ENCODE peak calls at places on chromosome 16, in seven cellular contexts. W is ascending aorta, L is A673, D is upper lobe of right lung, M is ovary, Y is stomach, V is tibial nerve. X is an unnamed sample.

GRCh38 chr16:19138601-19139000 is 24.8 kb downstream of the ITPRIPL2 start:
- DNase-seq in W (no peak), L (peak; percentile 67), D (no peak), M (no peak), Y (peak; percentile 45), V (peak; percentile 57), X (peak; percentile 84)

GRCh38 chr16:68335175-68335574 is 24.4 kb downstream of the PRMT7 start:
- DNase-seq in W (no peak), L (no peak), D (no peak), M (no peak), Y (no peak), V (no peak), X (no peak)

GRCh38 chr16:18841833-18842525 is 40.6 kb upstream of the ARL6IP1 start:
- DNase-seq in W (no peak), L (peak; percentile 24), D (no peak), M (no peak), Y (no peak), V (no peak), X (no peak)

GRCh38 chr16:1331712-1332617 is 1.5 kb upstream of the BAIAP3 start:
- DNase-seq in W (peak; percentile 30), L (no peak), D (peak; percentile 80), M (no peak), Y (peak; percentile 73), V (no peak), X (peak; percentile 78)

GRCh38 chr16:56636616-56637413 is 1.7 kb upstream of the MT1A start:
- DNase-seq in W (no peak), L (no peak), D (no peak), M (no peak), Y (no peak), V (no peak), X (no peak)

GRCh38 chr16:23254338-23254737 is 47.8 kb upstream of the SCNN1B start:
- DNase-seq in W (no peak), L (no peak), D (no peak), M (no peak), Y (no peak), V (no peak), X (no peak)

GRCh38 chr16:85612191-85612800 is 826 bp upstream of the GSE1 start:
- DNase-seq in W (peak; percentile 37), L (peak; percentile 85), D (peak; percentile 95), M (peak; percentile 70), Y (peak; percentile 88), V (peak; percentile 44), X (peak; percentile 88)

GRCh38 chr16:56264609-56264972 is 73.3 kb downstream of the GNAO1 start:
- DNase-seq in W (no peak), L (no peak), D (no peak), M (no peak), Y (no peak), V (no peak), X (no peak)

GRCh38 chr16:15951852-15952251 is 2.4 kb downstream of the ABCC1 start:
- DNase-seq in W (no peak), L (no peak), D (no peak), M (no peak), Y (no peak), V (no peak), X (no peak)
- H3K4me3 ChIP-seq in W (peak overlapping the region; percentile 74), L (no peak overlapping the region), D (no peak overlapping the region), M (no peak overlapping the region), Y (peak overlapping the region; percentile 89), V (no peak overlapping the region), X (no peak overlapping the region)

GRCh38 chr16:53717577-53717976 is 13.6 kb downstream of the FTO start:
- DNase-seq in W (no peak), L (no peak), D (no peak), M (no peak), Y (no peak), V (no peak), X (no peak)
- H3K4me1 ChIP-seq in W (no peaks in the 10 kb centered on the region), L (peaks cover 32% of the 10 kb centered on the region), D (peaks cover 10% of the 10 kb centered on the region), M (peaks cover 2% of the 10 kb centered on the region), Y (peaks cover 25% of the 10 kb centered on the region), V (no peaks in the 10 kb centered on the region), X (no peaks in the 10 kb centered on the region)

DNA sequence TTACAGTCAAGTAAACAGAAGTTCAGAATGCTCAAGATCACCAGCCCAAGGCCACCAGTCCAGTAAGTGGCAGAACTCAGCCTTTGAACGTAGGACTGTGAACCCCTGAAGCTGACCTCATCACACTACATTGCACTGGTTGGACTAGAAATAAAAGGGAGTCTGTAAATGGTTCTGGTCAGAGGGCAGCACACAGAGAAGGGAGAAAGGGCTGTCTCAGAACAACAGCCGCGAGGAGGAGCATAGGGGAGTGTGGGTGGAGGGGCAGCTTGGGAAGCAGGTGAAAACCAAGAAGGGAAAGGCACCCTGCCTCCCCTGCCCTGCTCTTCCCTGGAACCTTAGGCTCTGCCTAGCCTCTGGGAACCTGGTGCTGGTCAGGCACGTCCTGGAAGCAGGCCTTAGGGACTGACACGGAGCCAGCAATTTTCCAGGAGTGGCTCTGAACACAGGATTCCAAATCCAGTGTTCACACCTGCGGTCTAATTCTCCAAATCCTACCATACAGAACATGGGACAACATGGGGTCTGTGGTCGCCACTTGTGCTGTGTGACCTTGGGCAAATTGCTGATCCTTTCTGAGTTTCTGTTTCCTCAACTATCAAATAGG is 7.0 kb downstream of the PDILT start:
- DNase-seq in W (no peak), L (no peak), D (no peak), M (no peak), Y (peak; percentile 36), V (no peak), X (no peak)
- H3K27me3 ChIP-seq in W (no peaks in the 10 kb centered on the region), L (no peaks in the 10 kb centered on the region), D (no peaks in the 10 kb centered on the region), M (no peaks in the 10 kb centered on the region), Y (no peaks in the 10 kb centered on the region), V (no peaks in the 10 kb centered on the region), X (no peaks in the 10 kb centered on the region)

GRCh38 chr16:66300501-66300900 is 66.0 kb upstream of the CDH5 start:
- DNase-seq in W (no peak), L (no peak), D (no peak), M (no peak), Y (no peak), V (no peak), X (no peak)

GRCh38 chr16:66298006-66298405 is 68.5 kb upstream of the CDH5 start:
- DNase-seq in W (no peak), L (no peak), D (no peak), M (no peak), Y (no peak), V (no peak), X (no peak)

GRCh38 chr16:66300037-66300436 is 66.5 kb upstream of the CDH5 start:
- DNase-seq in W (no peak), L (no peak), D (no peak), M (no peak), Y (no peak), V (no peak), X (no peak)

GRCh38 chr16:66299349-66299748 is 67.1 kb upstream of the CDH5 start:
- DNase-seq in W (no peak), L (no peak), D (no peak), M (no peak), Y (no peak), V (no peak), X (no peak)

GRCh38 chr16:66298571-66299120 is 67.8 kb upstream of the CDH5 start:
- DNase-seq in W (no peak), L (no peak), D (no peak), M (no peak), Y (no peak), V (no peak), X (no peak)
- H3K4me3 ChIP-seq in W (no peak overlapping the region), L (no peak overlapping the region), D (no peak overlapping the region), M (no peak overlapping the region), Y (no peak overlapping the region), V (no peak overlapping the region), X (no peak overlapping the region)

GRCh38 chr16:89437991-89438390 is 52.4 kb downstream of the ANKRD11 start:
- DNase-seq in W (no peak), L (no peak), D (no peak), M (no peak), Y (no peak), V (no peak), X (no peak)

GRCh38 chr16:89434490-89434889 is 55.9 kb downstream of the ANKRD11 start:
- DNase-seq in W (no peak), L (no peak), D (no peak), M (no peak), Y (no peak), V (no peak), X (no peak)

GRCh38 chr16:89437251-89437987 is 52.9 kb downstream of the ANKRD11 start:
- DNase-seq in W (no peak), L (no peak), D (no peak), M (no peak), Y (no peak), V (no peak), X (no peak)

GRCh38 chr16:89436362-89436761 is 54.0 kb downstream of the ANKRD11 start:
- DNase-seq in W (no peak), L (no peak), D (no peak), M (no peak), Y (no peak), V (no peak), X (peak; percentile 47)

DNA sequence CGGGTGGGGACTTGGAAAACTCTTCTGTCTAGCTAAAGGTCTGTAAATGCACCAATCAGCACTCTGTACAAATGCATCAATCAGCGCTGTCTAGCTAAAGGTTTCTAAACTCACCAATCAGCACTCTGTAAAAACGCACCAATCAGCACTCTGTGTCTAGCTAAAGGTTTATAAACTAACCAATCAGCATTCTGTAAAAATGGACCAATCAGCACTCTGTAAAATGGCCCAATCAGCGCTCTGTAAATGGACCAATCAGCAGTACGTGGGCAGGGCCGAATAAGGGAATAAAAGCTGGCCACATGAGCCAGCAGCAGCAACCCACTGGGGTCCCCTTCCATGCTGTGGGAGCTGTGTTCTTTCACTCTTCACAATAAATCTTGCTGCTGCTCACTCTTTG is 55.3 kb downstream of the ANKRD11 start:
- DNase-seq in W (no peak), L (no peak), D (no peak), M (no peak), Y (no peak), V (no peak), X (no peak)
- H3K4me1 ChIP-seq in W (no peaks in the 10 kb centered on the region), L (peaks cover 5% of the 10 kb centered on the region), D (peaks cover 49% of the 10 kb centered on the region), M (peaks cover 27% of the 10 kb centered on the region), Y (peaks cover 98% of the 10 kb centered on the region), V (no peaks in the 10 kb centered on the region), X (peaks cover 37% of the 10 kb centered on the region)

DNA sequence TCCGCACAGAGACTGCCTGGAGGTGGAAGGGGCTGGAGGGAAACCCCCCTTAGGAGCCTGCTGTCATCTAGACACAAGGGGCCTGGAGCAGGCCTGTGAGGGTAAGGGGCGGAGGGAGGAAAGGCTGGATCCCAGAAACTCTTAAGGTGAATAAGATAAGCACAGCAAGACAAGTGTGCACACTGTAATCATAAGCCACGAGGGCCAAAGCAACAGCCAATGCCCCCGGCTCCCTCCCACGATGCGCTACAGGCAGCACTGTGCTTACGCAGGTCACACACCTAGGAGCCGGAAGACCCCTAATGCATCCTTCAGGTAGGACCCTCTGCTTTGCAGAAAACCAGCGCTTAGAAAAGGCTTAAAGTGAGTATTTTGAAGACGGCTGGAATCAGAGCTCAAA is 24.6 kb downstream of the ZFHX3 start:
- DNase-seq in W (no peak), L (no peak), D (peak; percentile 48), M (no peak), Y (no peak), V (no peak), X (no peak)
- H3K27me3 ChIP-seq in W (no peaks in the 10 kb centered on the region), L (no peaks in the 10 kb centered on the region), D (no peaks in the 10 kb centered on the region), M (no peaks in the 10 kb centered on the region), Y (no peaks in the 10 kb centered on the region), V (no peaks in the 10 kb centered on the region), X (no peaks in the 10 kb centered on the region)

DNA sequence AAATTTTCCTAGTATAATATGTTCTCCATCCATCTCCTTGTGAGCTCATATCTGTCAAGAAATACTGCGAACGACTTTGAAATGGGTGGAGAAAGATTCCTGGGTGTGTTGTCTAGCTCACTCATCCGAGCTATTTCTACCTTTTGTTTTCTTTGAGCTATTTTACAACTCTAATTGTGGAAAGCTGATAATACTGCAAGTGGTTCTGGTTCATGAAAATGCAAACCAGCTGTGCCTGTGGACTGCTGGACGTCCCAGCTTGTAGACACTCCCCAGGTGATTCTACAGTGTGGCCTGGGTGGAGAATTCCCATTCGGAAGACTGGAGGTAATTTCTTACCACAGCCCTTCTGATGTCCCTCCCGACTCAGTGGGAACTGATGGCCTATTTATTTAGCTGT is 40.6 kb downstream of the CMIP start:
- DNase-seq in W (no peak), L (no peak), D (no peak), M (no peak), Y (no peak), V (no peak), X (no peak)
- H3K4me3 ChIP-seq in W (no peak overlapping the region), L (no peak overlapping the region), D (no peak overlapping the region), M (no peak overlapping the region), Y (no peak overlapping the region), V (no peak overlapping the region), X (no peak overlapping the region)

X was measured in right cardiac atrium.